ENCODE peak calls at places on chromosomes 12 and 14, in five cellular contexts. One of them, this sample, is unnamed.
A peak's percentile ranks its signal among the peaks of the same experiment; 100 is the strongest.

GRCh38 chr14:50619569-50620141 is 48.5 kb downstream of the SAV1 start:
- DNase-seq in HFFc6: peak; percentile 57
- DNase-seq in stimulated activated CD8-positive, alpha-beta memory T cell treated with anti-CD3 and anti-CD28 coated beads, Interleukin-2, amount 100 ng/mL, for 1 hour: no peak
- DNase-seq in AG09309: peak; percentile 38
- DNase-seq in fibroblast of the aortic adventitia: peak; percentile 75
- DNase-seq in this sample: peak; percentile 48

GRCh38 chr12:91023326-91024004 is 18.7 kb upstream of the EPYC start:
- DNase-seq in fibroblast of the aortic adventitia: peak; percentile 63
- DNase-seq in AG09309: peak; percentile 46
- DNase-seq in HFFc6: peak; percentile 75
- DNase-seq in stimulated activated CD8-positive, alpha-beta memory T cell treated with anti-CD3 and anti-CD28 coated beads, Interleukin-2, amount 100 ng/mL, for 1 hour: no peak
- DNase-seq in this sample: peak; percentile 72

GRCh38 chr14:44846232-44846824 is 115.4 kb downstream of the KLHL28 start:
- DNase-seq in AG09309: peak; percentile 8
- DNase-seq in fibroblast of the aortic adventitia: peak; percentile 73
- DNase-seq in HFFc6: peak; percentile 44
- DNase-seq in stimulated activated CD8-positive, alpha-beta memory T cell treated with anti-CD3 and anti-CD28 coated beads, Interleukin-2, amount 100 ng/mL, for 1 hour: no peak
- DNase-seq in this sample: peak; percentile 51

GRCh38 chr12:62215506-62215905 is 44.7 kb upstream of the USP15 start:
- DNase-seq in stimulated activated CD8-positive, alpha-beta memory T cell treated with anti-CD3 and anti-CD28 coated beads, Interleukin-2, amount 100 ng/mL, for 1 hour: no peak
- DNase-seq in AG09309: no peak
- DNase-seq in HFFc6: no peak
- DNase-seq in fibroblast of the aortic adventitia: no peak
- DNase-seq in this sample: no peak

GRCh38 chr12:32671930-32672785 is 6.9 kb upstream of the DNM1L start:
- DNase-seq in HFFc6: peak; percentile 56
- DNase-seq in AG09309: peak; percentile 80
- DNase-seq in stimulated activated CD8-positive, alpha-beta memory T cell treated with anti-CD3 and anti-CD28 coated beads, Interleukin-2, amount 100 ng/mL, for 1 hour: no peak
- DNase-seq in fibroblast of the aortic adventitia: peak; percentile 92
- DNase-seq in this sample: peak; percentile 74

GRCh38 chr14:32940066-32940651 is 1.5 kb downstream of the NPAS3 start:
- DNase-seq in AG09309: no peak
- DNase-seq in fibroblast of the aortic adventitia: peak; percentile 16
- DNase-seq in stimulated activated CD8-positive, alpha-beta memory T cell treated with anti-CD3 and anti-CD28 coated beads, Interleukin-2, amount 100 ng/mL, for 1 hour: no peak
- DNase-seq in HFFc6: no peak
- DNase-seq in this sample: no peak

GRCh38 chr12:126676426-126676825 is 1590.5 kb upstream of the TMEM132C start:
- DNase-seq in HFFc6: no peak
- DNase-seq in stimulated activated CD8-positive, alpha-beta memory T cell treated with anti-CD3 and anti-CD28 coated beads, Interleukin-2, amount 100 ng/mL, for 1 hour: no peak
- DNase-seq in AG09309: no peak
- DNase-seq in fibroblast of the aortic adventitia: peak; percentile 33
- DNase-seq in this sample: no peak

GRCh38 chr14:84937449-84937848 is 592.5 kb upstream of the FLRT2 start:
- DNase-seq in HFFc6: no peak
- DNase-seq in AG09309: no peak
- DNase-seq in fibroblast of the aortic adventitia: no peak
- DNase-seq in stimulated activated CD8-positive, alpha-beta memory T cell treated with anti-CD3 and anti-CD28 coated beads, Interleukin-2, amount 100 ng/mL, for 1 hour: no peak
- DNase-seq in this sample: no peak

GRCh38 chr12:132774159-132774558 is 12.5 kb upstream of the ANKLE2 start:
- DNase-seq in AG09309: no peak
- DNase-seq in fibroblast of the aortic adventitia: no peak
- DNase-seq in HFFc6: no peak
- DNase-seq in stimulated activated CD8-positive, alpha-beta memory T cell treated with anti-CD3 and anti-CD28 coated beads, Interleukin-2, amount 100 ng/mL, for 1 hour: no peak
- DNase-seq in this sample: no peak

GRCh38 chr12:52200783-52201519 is 9.1 kb upstream of the KRT80 start:
- DNase-seq in HFFc6: no peak
- DNase-seq in AG09309: no peak
- DNase-seq in stimulated activated CD8-positive, alpha-beta memory T cell treated with anti-CD3 and anti-CD28 coated beads, Interleukin-2, amount 100 ng/mL, for 1 hour: no peak
- DNase-seq in fibroblast of the aortic adventitia: no peak
- DNase-seq in this sample: no peak

GRCh38 chr14:102693006-102693755 is 84.1 kb upstream of the TRAF3 start:
- DNase-seq in AG09309: no peak
- DNase-seq in HFFc6: no peak
- DNase-seq in stimulated activated CD8-positive, alpha-beta memory T cell treated with anti-CD3 and anti-CD28 coated beads, Interleukin-2, amount 100 ng/mL, for 1 hour: no peak
- DNase-seq in fibroblast of the aortic adventitia: no peak
- DNase-seq in this sample: no peak

GRCh38 chr12:75884465-75884985 is 147.1 kb downstream of the PHLDA1 start:
- DNase-seq in AG09309: no peak
- DNase-seq in fibroblast of the aortic adventitia: no peak
- DNase-seq in HFFc6: no peak
- DNase-seq in stimulated activated CD8-positive, alpha-beta memory T cell treated with anti-CD3 and anti-CD28 coated beads, Interleukin-2, amount 100 ng/mL, for 1 hour: no peak
- DNase-seq in this sample: no peak

GRCh38 chr12:41055875-41056577 is 132.1 kb upstream of the PDZRN4 start:
- DNase-seq in AG09309: no peak
- DNase-seq in fibroblast of the aortic adventitia: no peak
- DNase-seq in stimulated activated CD8-positive, alpha-beta memory T cell treated with anti-CD3 and anti-CD28 coated beads, Interleukin-2, amount 100 ng/mL, for 1 hour: no peak
- DNase-seq in HFFc6: no peak
- DNase-seq in this sample: no peak

GRCh38 chr14:36655963-36656768 is 5.5 kb upstream of the PAX9 start:
- DNase-seq in stimulated activated CD8-positive, alpha-beta memory T cell treated with anti-CD3 and anti-CD28 coated beads, Interleukin-2, amount 100 ng/mL, for 1 hour: no peak
- DNase-seq in AG09309: no peak
- DNase-seq in fibroblast of the aortic adventitia: no peak
- DNase-seq in HFFc6: no peak
- DNase-seq in this sample: no peak

GRCh38 chr14:64736271-64737131 is 32.3 kb downstream of the PLEKHG3 start:
- DNase-seq in HFFc6: no peak
- DNase-seq in stimulated activated CD8-positive, alpha-beta memory T cell treated with anti-CD3 and anti-CD28 coated beads, Interleukin-2, amount 100 ng/mL, for 1 hour: no peak
- DNase-seq in AG09309: no peak
- DNase-seq in fibroblast of the aortic adventitia: no peak
- DNase-seq in this sample: no peak

GRCh38 chr12:14950982-14951746 is 10.2 kb downstream of the ARHGDIB start:
- DNase-seq in stimulated activated CD8-positive, alpha-beta memory T cell treated with anti-CD3 and anti-CD28 coated beads, Interleukin-2, amount 100 ng/mL, for 1 hour: no peak
- DNase-seq in HFFc6: no peak
- DNase-seq in AG09309: no peak
- DNase-seq in fibroblast of the aortic adventitia: no peak
- DNase-seq in this sample: no peak

GRCh38 chr14:54796961-54797360 is 105.7 kb downstream of the GCH1 start:
- DNase-seq in stimulated activated CD8-positive, alpha-beta memory T cell treated with anti-CD3 and anti-CD28 coated beads, Interleukin-2, amount 100 ng/mL, for 1 hour: no peak
- DNase-seq in HFFc6: peak; percentile 77
- DNase-seq in AG09309: no peak
- DNase-seq in fibroblast of the aortic adventitia: peak; percentile 63
- DNase-seq in this sample: peak; percentile 89

GRCh38 chr12:52042706-52043385 is 8.4 kb upstream of the NR4A1 start:
- DNase-seq in stimulated activated CD8-positive, alpha-beta memory T cell treated with anti-CD3 and anti-CD28 coated beads, Interleukin-2, amount 100 ng/mL, for 1 hour: no peak
- DNase-seq in HFFc6: no peak
- DNase-seq in AG09309: no peak
- DNase-seq in fibroblast of the aortic adventitia: no peak
- DNase-seq in this sample: no peak

GRCh38 chr14:49550284-49551184 is 35.6 kb downstream of the RPS29 start:
- DNase-seq in fibroblast of the aortic adventitia: peak; percentile 52
- DNase-seq in HFFc6: peak; percentile 23
- DNase-seq in AG09309: no peak
- DNase-seq in stimulated activated CD8-positive, alpha-beta memory T cell treated with anti-CD3 and anti-CD28 coated beads, Interleukin-2, amount 100 ng/mL, for 1 hour: no peak
- DNase-seq in this sample: no peak

GRCh38 chr12:110826592-110827200 is 20.1 kb upstream of the CCDC63 start:
- DNase-seq in fibroblast of the aortic adventitia: peak; percentile 72
- DNase-seq in stimulated activated CD8-positive, alpha-beta memory T cell treated with anti-CD3 and anti-CD28 coated beads, Interleukin-2, amount 100 ng/mL, for 1 hour: peak; percentile 59
- DNase-seq in HFFc6: peak; percentile 73
- DNase-seq in AG09309: peak; percentile 49
- DNase-seq in this sample: peak; percentile 88

GRCh38 chr14:47435331-47435965 is 240.0 kb downstream of the MDGA2 start:
- DNase-seq in HFFc6: no peak
- DNase-seq in stimulated activated CD8-positive, alpha-beta memory T cell treated with anti-CD3 and anti-CD28 coated beads, Interleukin-2, amount 100 ng/mL, for 1 hour: no peak
- DNase-seq in fibroblast of the aortic adventitia: no peak
- DNase-seq in AG09309: no peak
- DNase-seq in this sample: no peak

GRCh38 chr12:4423528-4424195 is 22.0 kb downstream of the FGF6 start:
- DNase-seq in fibroblast of the aortic adventitia: no peak
- DNase-seq in AG09309: no peak
- DNase-seq in stimulated activated CD8-positive, alpha-beta memory T cell treated with anti-CD3 and anti-CD28 coated beads, Interleukin-2, amount 100 ng/mL, for 1 hour: no peak
- DNase-seq in HFFc6: no peak
- DNase-seq in this sample: no peak

GRCh38 chr12:2783936-2784600 is 10.7 kb upstream of the FKBP4 start:
- DNase-seq in AG09309: no peak
- DNase-seq in HFFc6: peak; percentile 7
- DNase-seq in stimulated activated CD8-positive, alpha-beta memory T cell treated with anti-CD3 and anti-CD28 coated beads, Interleukin-2, amount 100 ng/mL, for 1 hour: no peak
- DNase-seq in fibroblast of the aortic adventitia: peak; percentile 64
- DNase-seq in this sample: peak; percentile 49

GRCh38 chr14:20278414-20278813 is 27.3 kb downstream of the TTC5 start:
- DNase-seq in stimulated activated CD8-positive, alpha-beta memory T cell treated with anti-CD3 and anti-CD28 coated beads, Interleukin-2, amount 100 ng/mL, for 1 hour: no peak
- DNase-seq in AG09309: no peak
- DNase-seq in fibroblast of the aortic adventitia: peak; percentile 4
- DNase-seq in HFFc6: no peak
- DNase-seq in this sample: peak; percentile 26

GRCh38 chr12:52846356-52846970 is 2.3 kb downstream of the KRT78 start:
- DNase-seq in AG09309: no peak
- DNase-seq in HFFc6: no peak
- DNase-seq in stimulated activated CD8-positive, alpha-beta memory T cell treated with anti-CD3 and anti-CD28 coated beads, Interleukin-2, amount 100 ng/mL, for 1 hour: no peak
- DNase-seq in fibroblast of the aortic adventitia: no peak
- DNase-seq in this sample: no peak

GRCh38 chr12:48988030-48988649 is 10.0 kb downstream of the WNT1 start:
- DNase-seq in AG09309: no peak
- DNase-seq in stimulated activated CD8-positive, alpha-beta memory T cell treated with anti-CD3 and anti-CD28 coated beads, Interleukin-2, amount 100 ng/mL, for 1 hour: no peak
- DNase-seq in HFFc6: peak; percentile 25
- DNase-seq in fibroblast of the aortic adventitia: peak; percentile 57
- DNase-seq in this sample: peak; percentile 59

GRCh38 chr12:42541965-42542364 is 47.6 kb downstream of the PRICKLE1 start:
- DNase-seq in stimulated activated CD8-positive, alpha-beta memory T cell treated with anti-CD3 and anti-CD28 coated beads, Interleukin-2, amount 100 ng/mL, for 1 hour: no peak
- DNase-seq in AG09309: no peak
- DNase-seq in fibroblast of the aortic adventitia: peak; percentile 15
- DNase-seq in HFFc6: no peak
- DNase-seq in this sample: peak; percentile 10

This sample was measured in EL.